ENCODE peak calls at places on chromosome 13, in six cellular contexts. G is AG09309, A is left ventricle myocardium inferior, B is tibial artery, F is cardiac fibroblast, D is HFF-Myc. O is an unnamed sample.
A peak's percentile ranks its signal among the peaks of the same experiment; 100 is the strongest.

GRCh38 chr13:83286737-83287136 is 595.5 kb downstream of the SLITRK1 start:
- DNase-seq in A (no peak), F (peak; percentile 42), G (no peak), D (peak; percentile 22), B (no peak), O (no peak)

GRCh38 chr13:80664930-80665329 is 324.0 kb upstream of the SPRY2 start:
- DNase-seq in G (no peak), F (peak; percentile 34), B (no peak), A (no peak), D (no peak), O (no peak)

GRCh38 chr13:108734676-108735075 is 105.3 kb downstream of the MYO16 start:
- DNase-seq in A (no peak), B (no peak), F (no peak), D (no peak), G (no peak), O (no peak)

GRCh38 chr13:78595819-78596700 is 7.3 kb downstream of the POU4F1 start:
- DNase-seq in G (no peak), D (no peak), B (no peak), A (no peak), F (no peak), O (no peak)

GRCh38 chr13:73177911-73178565 is 119.2 kb downstream of the KLF5 start:
- DNase-seq in G (no peak), F (no peak), D (no peak), A (no peak), B (no peak), O (no peak)

GRCh38 chr13:42832341-42833153 is 51.2 kb downstream of the FAM216B start:
- DNase-seq in A (no peak), F (peak; percentile 97), D (peak; percentile 72), B (no peak), G (peak; percentile 71), O (peak; percentile 92)

GRCh38 chr13:26538363-26539317 is 18.8 kb upstream of the WASF3 start:
- DNase-seq in D (no peak), B (no peak), A (no peak), F (peak; percentile 63), G (no peak), O (peak; percentile 36)

GRCh38 chr13:41455725-41456419 is 1.5 kb upstream of the RGCC start:
- DNase-seq in D (no peak), B (no peak), A (no peak), F (no peak), G (no peak), O (no peak)

GRCh38 chr13:31001647-31002046 is 69.2 kb downstream of the TEX26 start:
- DNase-seq in G (no peak), B (no peak), A (no peak), D (no peak), F (no peak), O (no peak)

GRCh38 chr13:73428137-73428536 is 369.3 kb downstream of the KLF5 start:
- DNase-seq in A (no peak), B (no peak), D (no peak), G (no peak), F (peak; percentile 84), O (peak; percentile 67)

GRCh38 chr13:62879071-62879470 is 1463.4 kb upstream of the PCDH20 start:
- DNase-seq in F (peak; percentile 59), B (no peak), A (no peak), G (no peak), D (peak; percentile 1), O (peak; percentile 68)

GRCh38 chr13:24270639-24271131 is 38.7 kb upstream of the C1QTNF9 start:
- DNase-seq in F (peak; percentile 75), G (no peak), D (no peak), A (peak; percentile 65), B (peak; percentile 88), O (no peak)

GRCh38 chr13:48457578-48458242 is 44.8 kb upstream of the LPAR6 start:
- DNase-seq in F (no peak), B (no peak), D (no peak), A (no peak), G (no peak), O (no peak)

GRCh38 chr13:41670873-41671443 is 213.6 kb downstream of the RGCC start:
- DNase-seq in G (no peak), A (no peak), F (no peak), B (no peak), D (no peak), O (no peak)

GRCh38 chr13:29081036-29081435 is 260.9 kb downstream of the MTUS2 start:
- DNase-seq in B (no peak), A (no peak), D (no peak), F (no peak), G (no peak), O (no peak)

GRCh38 chr13:20340759-20341161 is 108.6 kb upstream of the GJB6 start:
- DNase-seq in A (no peak), D (no peak), G (peak; percentile 3), F (peak; percentile 23), B (no peak), O (no peak)

GRCh38 chr13:112712451-112712881 is 22.6 kb downstream of the ATP11A start:
- DNase-seq in F (no peak), A (no peak), B (no peak), D (no peak), G (no peak), O (no peak)
- H3K4me3 ChIP-seq in F (no peak overlapping the region), A (peak overlapping the region; percentile 55), B (no peak overlapping the region), D (no peak overlapping the region), G (no peak overlapping the region), O (no peak overlapping the region)

GRCh38 chr13:99315186-99315585 is 8.0 kb upstream of the GPR183 start:
- DNase-seq in B (no peak), A (no peak), G (no peak), D (no peak), F (no peak), O (no peak)
- H3K4me3 ChIP-seq in B (no peak overlapping the region), A (no peak overlapping the region), G (no peak overlapping the region), D (no peak overlapping the region), F (no peak overlapping the region), O (no peak overlapping the region)

GRCh38 chr13:98484289-98485219 is 92.4 kb downstream of the STK24 start:
- DNase-seq in B (peak; percentile 95), D (no peak), F (peak; percentile 98), G (peak; percentile 90), A (peak; percentile 51), O (peak; percentile 95)
- H3K4me3 ChIP-seq in B (peak overlapping the region; percentile 31), D (no peak overlapping the region), F (peak overlapping the region; percentile 16), G (no peak overlapping the region), A (peak overlapping the region; percentile 9), O (peak overlapping the region; percentile 27)

GRCh38 chr13:33997574-33997973 is 179.6 kb downstream of the RFC3 start:
- DNase-seq in A (no peak), G (no peak), F (no peak), B (no peak), D (no peak), O (no peak)
- H3K4me3 ChIP-seq in A (no peak overlapping the region), G (no peak overlapping the region), F (no peak overlapping the region), B (no peak overlapping the region), D (no peak overlapping the region), O (no peak overlapping the region)

GRCh38 chr13:94702181-94703041 is 9.9 kb downstream of the SOX21 start:
- DNase-seq in B (no peak), A (no peak), D (no peak), G (no peak), F (no peak), O (no peak)
- H3K4me3 ChIP-seq in B (no peak overlapping the region), A (no peak overlapping the region), D (no peak overlapping the region), G (no peak overlapping the region), F (no peak overlapping the region), O (no peak overlapping the region)

GRCh38 chr13:32254916-32255743 is 60.0 kb downstream of the ZAR1L start:
- DNase-seq in D (no peak), A (no peak), F (no peak), B (no peak), G (no peak), O (no peak)

GRCh38 chr13:32256243-32256642 is 58.9 kb downstream of the ZAR1L start:
- DNase-seq in B (no peak), F (no peak), A (no peak), D (no peak), G (no peak), O (no peak)

GRCh38 chr13:32253911-32254399 is 61.2 kb downstream of the ZAR1L start:
- DNase-seq in A (no peak), F (no peak), G (no peak), D (no peak), B (no peak), O (no peak)

GRCh38 chr13:32254416-32254815 is 60.7 kb downstream of the ZAR1L start:
- DNase-seq in D (no peak), G (no peak), F (no peak), A (no peak), B (no peak), O (no peak)

DNA sequence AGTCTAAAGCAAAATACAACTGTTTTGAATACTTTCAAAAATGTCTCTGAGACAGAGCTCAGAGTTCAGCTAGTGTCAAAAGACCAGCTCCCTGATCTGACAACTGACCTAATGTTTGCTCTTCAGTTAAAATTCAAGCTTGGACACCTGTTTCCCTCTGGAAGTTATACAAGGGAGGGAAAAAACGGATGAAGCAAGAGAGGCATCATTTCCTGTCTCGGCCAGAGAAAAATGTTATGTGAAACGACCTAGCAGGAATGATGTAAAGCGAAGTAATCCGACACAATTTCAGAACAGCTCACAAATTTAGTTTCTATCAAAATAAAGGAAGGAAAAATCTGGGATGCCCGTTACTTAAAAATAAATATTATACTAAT is 59.4 kb downstream of the ZAR1L start:
- DNase-seq in B (no peak), D (no peak), G (no peak), A (no peak), F (peak; percentile 53), O (no peak)
- H3K4me3 ChIP-seq in B (peak overlapping the region; percentile 48), D (no peak overlapping the region), G (no peak overlapping the region), A (peak overlapping the region; percentile 64), F (no peak overlapping the region), O (no peak overlapping the region)

GRCh38 chr13:45224181-45224580 is 23.3 kb upstream of the KCTD4 start:
- DNase-seq in D (no peak), B (no peak), G (no peak), A (no peak), F (no peak), O (no peak)

GRCh38 chr13:45220403-45220802 is 19.6 kb upstream of the KCTD4 start:
- DNase-seq in F (no peak), B (no peak), D (no peak), A (no peak), G (no peak), O (no peak)

GRCh38 chr13:45225370-45225769 is 24.5 kb upstream of the KCTD4 start:
- DNase-seq in D (no peak), A (no peak), F (no peak), G (no peak), B (no peak), O (no peak)

GRCh38 chr13:45219938-45220375 is 19.1 kb upstream of the KCTD4 start:
- DNase-seq in A (no peak), B (no peak), F (peak; percentile 87), G (peak; percentile 48), D (peak; percentile 79), O (no peak)

GRCh38 chr13:45222919-45223318 is 22.1 kb upstream of the KCTD4 start:
- DNase-seq in F (no peak), D (no peak), A (no peak), B (no peak), G (no peak), O (no peak)
- H3K4me3 ChIP-seq in F (no peak overlapping the region), D (no peak overlapping the region), A (no peak overlapping the region), B (no peak overlapping the region), G (no peak overlapping the region), O (no peak overlapping the region)

GRCh38 chr13:59172076-59172475 is 991.7 kb downstream of the DIAPH3 start:
- DNase-seq in G (no peak), F (no peak), A (no peak), D (no peak), B (no peak), O (no peak)
- H3K4me3 ChIP-seq in G (no peak overlapping the region), F (no peak overlapping the region), A (no peak overlapping the region), D (no peak overlapping the region), B (no peak overlapping the region), O (no peak overlapping the region)